ENCODE peak calls at places on chromosome 16, in ten cellular contexts. E, A, J, P, M, D, V, S, U and R are unnamed samples.

GRCh38 chr16:5025171-5025632 is 8.5 kb downstream of the NAGPA start:
- DNase-seq in E (no peak), A (peak), J (no peak), P (no peak), M (no peak), D (no peak), V (peak), S (no peak), U (no peak), R (no peak)

GRCh38 chr16:12458051-12458450 is 345.6 kb downstream of the CPPED1 start:
- DNase-seq in E (no peak), A (no peak), J (no peak), P (no peak), M (no peak), D (no peak), V (no peak), S (no peak), U (no peak), R (no peak)

GRCh38 chr16:55283776-55284717 is 40.0 kb upstream of the IRX6 start:
- DNase-seq in E (no peak), A (no peak), J (no peak), P (no peak), M (no peak), D (no peak), V (no peak), S (no peak), U (no peak), R (no peak)

GRCh38 chr16:14539156-14539555 is 90.9 kb downstream of the PARN start:
- DNase-seq in E (no peak), A (no peak), J (no peak), P (no peak), M (no peak), D (no peak), V (no peak), S (no peak), U (no peak), R (no peak)

GRCh38 chr16:86751081-86752030 is 173.0 kb downstream of the FOXL1 start:
- DNase-seq in E (peak), A (no peak), J (peak), P (peak), M (no peak), D (no peak), V (peak), S (no peak), U (no peak), R (no peak)

GRCh38 chr16:4624827-4625616 is 396 bp downstream of the MGRN1 start:
- DNase-seq in E (peak), A (no peak), J (peak), P (peak), M (peak), D (peak), V (peak), S (peak), U (no peak), R (peak)

GRCh38 chr16:5032748-5033167 is 977 bp downstream of the NAGPA start:
- DNase-seq in E (no peak), A (no peak), J (no peak), P (no peak), M (no peak), D (no peak), V (no peak), S (no peak), U (no peak), R (no peak)

GRCh38 chr16:75095204-75095621 is 21.4 kb downstream of the LDHD start:
- DNase-seq in E (no peak), A (no peak), J (no peak), P (no peak), M (no peak), D (no peak), V (no peak), S (no peak), U (no peak), R (no peak)

GRCh38 chr16:11020792-11021440 is 76.6 kb downstream of the CLEC16A start:
- DNase-seq in E (no peak), A (no peak), J (no peak), P (peak), M (no peak), D (no peak), V (no peak), S (no peak), U (no peak), R (no peak)

GRCh38 chr16:21145738-21146137 is 4.9 kb downstream of the DNAH3 start:
- DNase-seq in E (no peak), A (no peak), J (no peak), P (no peak), M (no peak), D (no peak), V (no peak), S (no peak), U (no peak), R (no peak)

GRCh38 chr16:30609002-30609927 is 924 bp downstream of the ZNF689 start:
- DNase-seq in E (peak), A (peak), J (peak), P (peak), M (no peak), D (peak), V (peak), S (peak), U (no peak), R (no peak)

GRCh38 chr16:56862776-56863175 is 2.2 kb upstream of the SLC12A3 start:
- DNase-seq in E (no peak), A (no peak), J (no peak), P (no peak), M (no peak), D (no peak), V (no peak), S (no peak), U (no peak), R (no peak)

GRCh38 chr16:72689851-72690250 is 358.1 kb downstream of the ZFHX3 start:
- DNase-seq in E (no peak), A (no peak), J (peak), P (peak), M (no peak), D (no peak), V (no peak), S (no peak), U (no peak), R (no peak)
- TF ChIP-seq CTCF in E (no peak), A (no peak), J (peak), P (peak), M (no peak), D (no peak), V (no peak), S (no peak), U (no peak), R (no peak)

GRCh38 chr16:600781-601180 is 10.9 kb downstream of the RAB40C start:
- DNase-seq in E (no peak), A (no peak), J (peak), P (no peak), M (no peak), D (no peak), V (no peak), S (no peak), U (no peak), R (no peak)
- TF ChIP-seq CTCF in E (peak), A (peak), J (peak), P (peak), M (no peak), D (no peak), V (no peak), S (no peak), U (no peak), R (peak)

GRCh38 chr16:85573696-85574641 is 39.2 kb upstream of the GSE1 start:
- DNase-seq in E (no peak), A (no peak), J (peak), P (peak), M (no peak), D (no peak), V (no peak), S (peak), U (no peak), R (no peak)
- TF ChIP-seq CTCF in E (no peak), A (no peak), J (no peak), P (no peak), M (no peak), D (no peak), V (no peak), S (no peak), U (no peak), R (no peak)

GRCh38 chr16:35752012-35752772 is 2292.8 kb downstream of the TP53TG3F start:
- DNase-seq in E (no peak), A (no peak), J (no peak), P (no peak), M (no peak), D (peak), V (no peak), S (no peak), U (no peak), R (no peak)
- TF ChIP-seq CTCF in E (no peak), A (no peak), J (no peak), P (no peak), M (no peak), D (no peak), V (no peak), S (no peak), U (no peak), R (no peak)

GRCh38 chr16:16045879-16046278 is 96.5 kb downstream of the ABCC1 start:
- DNase-seq in E (no peak), A (no peak), J (no peak), P (no peak), M (peak), D (no peak), V (no peak), S (no peak), U (no peak), R (no peak)
- TF ChIP-seq CTCF in E (no peak), A (no peak), J (no peak), P (no peak), M (no peak), D (no peak), V (no peak), S (no peak), U (no peak), R (no peak)

DNA sequence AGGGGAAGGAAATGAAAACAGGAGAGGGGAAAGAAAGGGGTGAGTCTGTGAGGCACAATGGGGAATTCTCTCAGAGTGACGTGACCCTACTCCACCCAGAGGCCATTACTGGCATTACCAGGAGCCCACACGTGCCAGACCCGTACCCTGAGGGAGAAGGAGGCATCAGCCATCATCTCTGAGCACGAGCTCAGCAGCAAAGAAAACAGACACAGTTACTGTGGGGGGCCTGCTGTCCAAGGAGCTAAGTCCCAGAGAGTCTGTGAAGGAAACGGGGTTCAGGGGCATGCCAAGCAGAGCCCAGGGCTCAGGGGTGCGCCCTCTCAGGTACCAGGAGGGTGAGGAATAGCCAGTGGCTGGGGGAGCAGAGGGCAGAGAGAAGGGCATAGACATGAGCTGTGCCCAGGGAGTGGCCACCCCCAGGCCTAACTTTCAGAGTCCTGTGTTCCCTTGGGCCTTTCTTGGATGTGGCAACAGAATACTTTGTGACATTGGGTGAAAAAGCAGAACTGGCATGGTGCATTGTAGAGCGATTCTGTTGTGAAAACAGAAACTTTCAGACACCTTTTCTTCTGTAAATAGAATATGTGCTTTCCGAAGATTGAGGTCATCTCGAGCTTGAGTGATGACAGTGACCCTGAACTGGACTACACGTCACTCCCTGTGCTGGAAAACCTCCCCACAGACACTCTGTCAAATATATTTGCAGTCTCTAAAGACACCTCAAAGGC is 11.3 kb downstream of the TAF1C start:
- DNase-seq in E (peak), A (peak), J (peak), P (peak), M (peak), D (peak), V (peak), S (peak), U (no peak), R (peak)
- TF ChIP-seq CTCF in E (peak), A (peak), J (peak), P (peak), M (peak), D (peak), V (peak), S (peak), U (no peak), R (peak)